ENCODE peak calls at places on chromosomes 12 and 14, in seven cellular contexts. F, R, K, M, P, W and S are unnamed samples.

GRCh38 chr12:53506450-53506785 is 866 bp downstream of the NPFF start:
- DNase-seq in R (no peak), W (no peak), P (no peak), K (no peak), F (no peak), M (no peak), S (no peak)

GRCh38 chr12:24519759-24520158 is 429.1 kb downstream of the BCAT1 start:
- DNase-seq in K (no peak), R (no peak), M (no peak), W (no peak), F (no peak), P (no peak), S (no peak)

GRCh38 chr12:56988207-56988739 is 18.1 kb downstream of the ZBTB39 start:
- DNase-seq in F (no peak), R (no peak), W (no peak), P (no peak), K (no peak), M (no peak), S (no peak)

GRCh38 chr12:51730745-51731144 is 117.8 kb downstream of the FIGNL2 start:
- DNase-seq in P (no peak), R (no peak), F (no peak), W (no peak), M (peak; percentile 19), K (no peak), S (no peak)

GRCh38 chr14:92959189-92959531 is 36.2 kb downstream of the CHGA start:
- DNase-seq in F (no peak), P (no peak), M (no peak), R (no peak), W (no peak), K (no peak), S (no peak)

GRCh38 chr12:8953773-8954402 is 4.4 kb upstream of the M6PR start:
- DNase-seq in M (no peak), F (no peak), R (no peak), K (no peak), P (no peak), W (no peak), S (no peak)

GRCh38 chr12:31325524-31325875 is 450 bp downstream of the SINHCAF start:
- DNase-seq in F (no peak), W (no peak), M (no peak), K (peak; percentile 12), R (no peak), P (no peak), S (peak; percentile 40)

GRCh38 chr12:125434936-125435443 is 369.8 kb downstream of the AACS start:
- DNase-seq in M (no peak), F (no peak), R (no peak), P (no peak), W (no peak), K (no peak), S (no peak)

GRCh38 chr12:138898-139534 is 72.4 kb downstream of the IQSEC3 start:
- DNase-seq in P (no peak), W (no peak), R (no peak), F (no peak), M (no peak), K (peak; percentile 3), S (no peak)

GRCh38 chr14:101560534-101561113 is 671 bp upstream of the DIO3 start:
- DNase-seq in P (no peak), W (no peak), F (no peak), M (no peak), R (no peak), K (no peak), S (no peak)

GRCh38 chr14:63787995-63788946 is 60.4 kb upstream of the SGPP1 start:
- DNase-seq in W (no peak), M (no peak), R (no peak), F (no peak), K (no peak), P (no peak), S (no peak)

GRCh38 chr12:51636986-51637385 is 46.0 kb downstream of the SCN8A start:
- DNase-seq in R (no peak), M (no peak), P (no peak), F (no peak), K (no peak), W (no peak), S (no peak)